ENCODE peak calls at places on chromosome 16, in five cellular contexts. K is K562, E is HepG2, I is SK-N-SH, B is GM12878. H is an unnamed sample.
A peak's percentile ranks its signal among the peaks of the same experiment; 100 is the strongest.

GRCh38 chr16:24736758-24737157 is 7.3 kb downstream of the TNRC6A start:
- DNase-seq in K (no peak), E (no peak), I (no peak), B (no peak), H (no peak)

GRCh38 chr16:84553873-84554399 is 49.5 kb upstream of the MEAK7 start:
- DNase-seq in K (no peak), E (no peak), I (no peak), B (no peak), H (no peak)

GRCh38 chr16:56643080-56643778 is 4.8 kb downstream of the MT1A start:
- DNase-seq in K (peak; percentile 85), E (peak; percentile 39), I (no peak), B (no peak), H (no peak)

GRCh38 chr16:87653234-87653633 is 50.9 kb downstream of the JPH3 start:
- DNase-seq in K (peak; percentile 66), E (peak; percentile 38), I (peak; percentile 66), B (no peak), H (peak; percentile 49)

GRCh38 chr16:86865866-86866675 is 287.7 kb downstream of the FOXL1 start:
- DNase-seq in K (no peak), E (no peak), I (no peak), B (no peak), H (no peak)

GRCh38 chr16:24001706-24002105 is 165.9 kb downstream of the PRKCB start:
- DNase-seq in K (no peak), E (no peak), I (no peak), B (no peak), H (no peak)

GRCh38 chr16:9845661-9846361 is 336.4 kb downstream of the GRIN2A start:
- DNase-seq in K (no peak), E (no peak), I (no peak), B (no peak), H (no peak)

GRCh38 chr16:4313563-4314531 is 2.0 kb upstream of the GLIS2 start:
- DNase-seq in K (peak; percentile 76), E (peak; percentile 92), I (peak; percentile 79), B (no peak), H (peak; percentile 80)

GRCh38 chr16:11129378-11129781 is 126.6 kb downstream of the SOCS1 start:
- DNase-seq in K (no peak), E (no peak), I (peak; percentile 78), B (no peak), H (no peak)

GRCh38 chr16:23182675-23183485 is at the start of gene SCNN1G:
- DNase-seq in K (no peak), E (no peak), I (peak; percentile 73), B (no peak), H (peak; percentile 26)

GRCh38 chr16:85916141-85916890 is 17.4 kb downstream of the IRF8 start:
- DNase-seq in K (no peak), E (peak; percentile 62), I (no peak), B (no peak), H (no peak)

GRCh38 chr16:4087099-4087885 is 28.9 kb downstream of the ADCY9 start:
- DNase-seq in K (no peak), E (no peak), I (no peak), B (no peak), H (no peak)

GRCh38 chr16:18932243-18932997 is 6.2 kb upstream of the SMG1 start:
- DNase-seq in K (no peak), E (peak; percentile 46), I (no peak), B (no peak), H (no peak)

GRCh38 chr16:16021988-16022682 is 72.7 kb downstream of the ABCC1 start:
- DNase-seq in K (peak; percentile 95), E (peak; percentile 88), I (peak; percentile 82), B (no peak), H (peak; percentile 26)

GRCh38 chr16:67194257-67194656 is 2.3 kb downstream of the E2F4 start:
- DNase-seq in K (no peak), E (no peak), I (no peak), B (no peak), H (no peak)

GRCh38 chr16:51359141-51359960 is 208.3 kb upstream of the SALL1 start:
- DNase-seq in K (no peak), E (no peak), I (peak; percentile 73), B (no peak), H (no peak)

GRCh38 chr16:59148756-59149155 is 414.6 kb upstream of the GOT2 start:
- DNase-seq in K (no peak), E (no peak), I (no peak), B (no peak), H (no peak)

GRCh38 chr16:81195907-81196534 is 42.5 kb upstream of the BCO1 start:
- DNase-seq in K (no peak), E (no peak), I (no peak), B (no peak), H (no peak)

GRCh38 chr16:81190667-81191066 is 47.8 kb upstream of the BCO1 start:
- DNase-seq in K (no peak), E (peak; percentile 61), I (no peak), B (no peak), H (no peak)

GRCh38 chr16:23950291-23950894 is 114.6 kb downstream of the PRKCB start:
- DNase-seq in K (no peak), E (no peak), I (no peak), B (no peak), H (no peak)

GRCh38 chr16:87114832-87115231 is 202.4 kb downstream of the C16orf95 start:
- DNase-seq in K (no peak), E (no peak), I (no peak), B (no peak), H (no peak)

GRCh38 chr16:19432429-19432828 is 14.7 kb downstream of the TMC5 start:
- DNase-seq in K (no peak), E (peak; percentile 71), I (no peak), B (no peak), H (no peak)

GRCh38 chr16:14140916-14141315 is 69.8 kb downstream of the MRTFB start:
- DNase-seq in K (no peak), E (no peak), I (no peak), B (no peak), H (no peak)

GRCh38 chr16:89360760-89361435 is 129.5 kb downstream of the ANKRD11 start:
- DNase-seq in K (no peak), E (no peak), I (no peak), B (peak; percentile 76), H (no peak)

GRCh38 chr16:89357460-89357859 is 132.9 kb downstream of the ANKRD11 start:
- DNase-seq in K (peak; percentile 40), E (no peak), I (peak; percentile 89), B (no peak), H (no peak)

GRCh38 chr16:89358030-89359005 is 132.0 kb downstream of the ANKRD11 start:
- DNase-seq in K (no peak), E (no peak), I (no peak), B (no peak), H (no peak)

GRCh38 chr16:89361756-89362155 is 128.6 kb downstream of the ANKRD11 start:
- DNase-seq in K (no peak), E (no peak), I (no peak), B (no peak), H (no peak)

DNA sequence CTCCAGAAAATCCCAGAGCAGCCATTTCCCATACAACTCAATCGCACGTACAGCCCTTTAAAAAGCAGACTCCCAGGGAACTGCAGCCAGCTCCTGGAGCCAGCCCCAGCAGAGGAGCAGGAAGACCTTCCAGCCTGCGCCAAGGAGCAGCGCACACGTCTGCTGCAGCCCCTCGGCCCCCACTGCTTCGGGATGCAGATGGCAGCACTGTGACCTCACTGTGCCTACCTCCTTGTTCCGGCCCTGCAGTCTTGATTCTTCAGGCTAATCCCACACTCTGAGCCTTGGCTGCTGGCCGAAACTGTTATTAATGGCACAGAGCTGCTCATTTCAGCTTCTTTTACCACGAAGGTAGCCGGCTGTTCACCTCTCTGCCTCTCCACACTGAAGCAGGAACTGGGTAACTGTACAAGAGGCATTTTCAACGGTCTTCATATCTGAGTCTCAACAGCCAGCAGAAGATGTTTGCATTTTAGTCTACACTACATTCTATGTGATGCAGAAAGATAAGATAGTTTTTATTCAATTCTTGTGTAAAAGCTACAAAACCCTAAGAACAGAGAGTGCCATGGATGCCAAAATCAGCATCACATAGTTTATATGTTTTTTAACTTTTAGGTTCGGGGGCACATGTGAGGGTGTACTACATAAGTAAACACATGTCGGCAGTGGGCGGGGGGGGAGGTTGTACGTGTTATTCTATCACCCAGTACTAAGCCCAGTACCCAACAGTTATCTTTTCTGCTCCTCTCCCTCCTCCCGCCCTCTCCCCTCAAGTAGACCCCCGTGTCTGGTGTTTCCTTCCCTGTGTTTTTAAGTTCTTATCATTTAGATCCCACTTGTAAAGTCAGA is 130.8 kb downstream of the ANKRD11 start:
- DNase-seq in K (no peak), E (no peak), I (no peak), B (no peak), H (no peak)
- TF ChIP-seq FOXM1 in K (no peak), E (no peak), I (no peak), B (no peak), H (no peak)

DNA sequence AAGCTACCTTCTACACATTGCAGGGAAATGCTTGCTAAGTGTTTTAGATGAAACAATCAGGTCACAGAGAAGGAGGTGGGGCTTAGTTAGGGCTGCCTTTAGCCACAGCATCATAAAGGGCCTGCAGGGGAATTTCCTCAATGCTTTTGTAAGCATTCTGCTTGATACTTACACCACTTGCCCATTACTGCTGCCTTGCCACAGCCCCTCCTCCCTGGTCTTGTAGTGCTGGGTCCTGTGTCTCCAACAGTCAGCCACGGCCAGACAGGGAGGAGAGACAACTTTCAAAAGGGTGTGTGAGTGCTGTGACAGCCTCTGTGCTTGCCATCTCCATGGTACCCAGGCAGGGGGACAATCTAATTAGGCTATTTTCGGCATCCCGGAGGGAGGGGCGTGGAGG is 111.2 kb downstream of the SHISA9 start:
- DNase-seq in K (no peak), E (no peak), I (peak; percentile 37), B (no peak), H (no peak)
- TF ChIP-seq FOXM1 in K (no peak), E (no peak), I (no peak), B (no peak), H (no peak)

DNA sequence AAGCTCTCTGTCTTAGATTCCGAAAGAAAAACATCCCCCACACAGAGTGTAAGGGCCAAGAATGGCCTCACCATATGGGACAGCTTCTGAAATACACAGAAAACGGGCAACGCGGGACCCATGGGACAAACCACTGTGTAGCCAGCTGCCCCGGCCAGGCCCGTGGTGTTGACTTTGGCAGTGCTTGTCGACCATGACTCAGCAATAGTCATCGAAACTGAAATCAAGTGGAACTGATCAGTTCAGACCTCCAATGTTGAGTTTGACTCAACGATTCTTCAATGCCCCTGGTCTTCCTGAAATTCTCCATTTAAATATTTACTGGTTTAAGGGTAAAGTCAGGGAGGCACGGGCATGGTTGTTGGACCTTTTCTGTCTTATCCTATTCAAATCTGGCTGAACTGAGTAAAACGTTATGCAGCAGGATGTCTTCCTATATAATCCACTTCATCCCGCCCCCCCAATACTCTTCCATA is 27.5 kb downstream of the ZFHX3 start:
- DNase-seq in K (no peak), E (peak; percentile 92), I (no peak), B (no peak), H (no peak)
- TF ChIP-seq FOXM1 in K (no peak), E (no peak), I (no peak), B (no peak), H (no peak)

DNA sequence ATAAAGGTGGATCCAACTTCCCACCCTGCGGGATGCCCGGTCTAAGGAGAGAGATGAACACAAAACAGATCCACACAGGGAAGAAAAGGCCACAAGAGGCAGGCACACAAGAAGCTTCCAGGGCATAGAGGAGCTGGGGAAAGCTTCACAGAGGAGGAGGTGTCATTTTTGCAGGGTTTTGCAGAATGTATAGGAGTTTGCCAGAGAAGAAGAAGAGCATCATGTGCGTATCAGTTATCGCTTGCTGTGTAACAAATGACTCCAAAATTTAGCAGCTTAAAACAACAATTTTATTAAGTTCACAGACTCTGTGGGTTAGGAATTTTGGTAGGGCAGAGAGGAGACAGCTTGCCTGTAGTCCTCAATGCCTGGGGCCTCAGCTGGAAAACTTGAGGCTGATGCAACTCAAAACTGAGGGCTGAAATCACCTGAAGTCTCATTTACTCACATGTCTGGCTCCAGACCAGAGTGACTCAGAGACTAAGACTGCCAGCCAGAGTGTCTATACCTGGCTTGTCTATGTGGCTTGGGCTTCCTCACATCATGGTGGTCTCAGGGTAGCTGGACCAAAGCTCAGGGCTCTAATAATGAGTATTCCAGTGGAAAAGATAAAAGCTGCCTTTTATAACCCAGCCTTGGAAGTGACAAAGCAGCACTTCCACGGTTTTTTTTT is 33.9 kb upstream of the ZNF423 start:
- DNase-seq in K (no peak), E (no peak), I (no peak), B (no peak), H (no peak)
- TF ChIP-seq FOXM1 in K (no peak), E (no peak), I (no peak), B (no peak), H (no peak)